ENCODE peak calls at places on chromosomes 1 and 21, in seven cellular contexts. One of them, this sample, is unnamed.

GRCh38 chr21:42862774-42863503 is 16.4 kb downstream of the WDR4 start:
- DNase-seq in fibroblast of the aortic adventitia: no peak
- DNase-seq in EH: no peak
- DNase-seq in BE2C: no peak
- DNase-seq in GM04504: no peak
- DNase-seq in germinal center: no peak
- DNase-seq in osteocyte: no peak
- DNase-seq in this sample: no peak

GRCh38 chr1:30920827-30921226 is 12.3 kb upstream of the SDC3 start:
- DNase-seq in fibroblast of the aortic adventitia: peak; percentile 51
- DNase-seq in EH: no peak
- DNase-seq in BE2C: no peak
- DNase-seq in GM04504: no peak
- DNase-seq in germinal center: no peak
- DNase-seq in osteocyte: no peak
- DNase-seq in this sample: no peak

GRCh38 chr1:22105611-22106207 is 37.2 kb downstream of the WNT4 start:
- DNase-seq in fibroblast of the aortic adventitia: peak; percentile 79
- DNase-seq in EH: peak; percentile 68
- DNase-seq in BE2C: no peak
- DNase-seq in GM04504: peak; percentile 15
- DNase-seq in germinal center: peak; percentile 63
- DNase-seq in osteocyte: no peak
- DNase-seq in this sample: peak; percentile 15

GRCh38 chr21:35637431-35637830 is 422.9 kb downstream of the SETD4 start:
- DNase-seq in fibroblast of the aortic adventitia: peak; percentile 83
- DNase-seq in EH: peak; percentile 85
- DNase-seq in BE2C: no peak
- DNase-seq in GM04504: no peak
- DNase-seq in germinal center: no peak
- DNase-seq in osteocyte: no peak
- DNase-seq in this sample: peak; percentile 58

GRCh38 chr1:71641013-71641412 is 560.2 kb upstream of the ZRANB2 start:
- DNase-seq in fibroblast of the aortic adventitia: no peak
- DNase-seq in EH: no peak
- DNase-seq in BE2C: no peak
- DNase-seq in GM04504: no peak
- DNase-seq in germinal center: no peak
- DNase-seq in osteocyte: no peak
- DNase-seq in this sample: no peak

GRCh38 chr1:192724670-192725069 is 84.2 kb upstream of the RGS2 start:
- DNase-seq in fibroblast of the aortic adventitia: peak; percentile 25
- DNase-seq in EH: peak; percentile 88
- DNase-seq in BE2C: no peak
- DNase-seq in GM04504: peak; percentile 71
- DNase-seq in germinal center: no peak
- DNase-seq in osteocyte: no peak
- DNase-seq in this sample: no peak

GRCh38 chr1:235601087-235601486 is 48.5 kb downstream of the GNG4 start:
- DNase-seq in fibroblast of the aortic adventitia: peak; percentile 13
- DNase-seq in EH: peak; percentile 19
- DNase-seq in BE2C: peak; percentile 28
- DNase-seq in GM04504: no peak
- DNase-seq in germinal center: no peak
- DNase-seq in osteocyte: no peak
- DNase-seq in this sample: no peak

GRCh38 chr1:178382372-178382771 is 114.4 kb downstream of the CLEC20A start:
- DNase-seq in fibroblast of the aortic adventitia: peak; percentile 3
- DNase-seq in EH: no peak
- DNase-seq in BE2C: no peak
- DNase-seq in GM04504: no peak
- DNase-seq in germinal center: no peak
- DNase-seq in osteocyte: no peak
- DNase-seq in this sample: no peak

GRCh38 chr1:178533547-178533946 is 20.6 kb downstream of the TEX35 start:
- DNase-seq in fibroblast of the aortic adventitia: no peak
- DNase-seq in EH: no peak
- DNase-seq in BE2C: no peak
- DNase-seq in GM04504: no peak
- DNase-seq in germinal center: no peak
- DNase-seq in osteocyte: no peak
- DNase-seq in this sample: no peak

GRCh38 chr1:98906361-98906760 is 98.3 kb downstream of the PLPPR5 start:
- DNase-seq in fibroblast of the aortic adventitia: no peak
- DNase-seq in EH: no peak
- DNase-seq in BE2C: no peak
- DNase-seq in GM04504: no peak
- DNase-seq in germinal center: no peak
- DNase-seq in osteocyte: no peak
- DNase-seq in this sample: no peak

This sample was measured in LNCaP clone FGC.